ENCODE peak calls at places on chromosome 10, in seven cellular contexts. Q is activated naive CD8-positive, alpha-beta T cell treated with anti-CD3 and anti-CD28 coated beads, Interleukin-2, amount 50 U/mL, for 24 hours; S is GM10248; W is NCI-H526 treated with DMSO at 0.1 percent for 48 hours; X is cerebellar cortex; Z is CD8-positive, alpha-beta memory T cell; M is ELR. R is an unnamed sample.

GRCh38 chr10:88565072-88565471 is 18.0 kb downstream of the RNLS start:
- DNase-seq in M (peak), X (peak), S (peak), W (no peak), Z (no peak), Q (no peak), R (no peak)

GRCh38 chr10:70191906-70192305 is 21.6 kb upstream of the SAR1A start:
- DNase-seq in Q (no peak), X (no peak), S (no peak), M (peak), Z (no peak), W (no peak), R (no peak)

GRCh38 chr10:79243211-79244067 is 103.8 kb upstream of the PPIF start:
- DNase-seq in S (peak), W (no peak), Z (peak), X (peak), M (peak), Q (peak), R (peak)

GRCh38 chr10:32318476-32318896 is 28.5 kb downstream of the EPC1 start:
- DNase-seq in M (no peak), Z (no peak), Q (no peak), X (no peak), S (peak), W (no peak), R (peak)

GRCh38 chr10:88152720-88153119 is 289.3 kb downstream of the PTEN start:
- DNase-seq in Z (no peak), M (peak), W (no peak), S (peak), Q (peak), X (no peak), R (no peak)

GRCh38 chr10:1202343-1202742 is 146.2 kb downstream of the WDR37 start:
- DNase-seq in Q (no peak), W (no peak), S (no peak), M (no peak), Z (no peak), X (no peak), R (no peak)

GRCh38 chr10:35423505-35424306 is 87.4 kb downstream of the CCNY start:
- DNase-seq in Z (no peak), Q (no peak), X (no peak), S (no peak), W (no peak), M (peak), R (no peak)

GRCh38 chr10:122796796-122797195 is 48.9 kb downstream of the CUZD1 start:
- DNase-seq in W (no peak), S (no peak), Q (no peak), M (no peak), X (no peak), Z (no peak), R (no peak)

GRCh38 chr10:78471723-78472541 is 438.3 kb downstream of the RPS24 start:
- DNase-seq in S (peak), W (no peak), M (no peak), Q (no peak), X (no peak), Z (no peak), R (no peak)

GRCh38 chr10:7642612-7643011 is 24.2 kb downstream of the ITIH5 start:
- DNase-seq in W (no peak), M (no peak), X (no peak), Q (no peak), Z (no peak), S (no peak), R (no peak)

R was measured in Ammon's horn.